ENCODE peak calls at places on chromosomes 1 and 21, in five cellular contexts. One of them, this sample, is unnamed.

GRCh38 chr1:53614231-53615021 is 124.5 kb downstream of the GLIS1 start:
- DNase-seq in psoas muscle: no peak
- DNase-seq in tibial artery: no peak
- DNase-seq in foreskin keratinocyte: no peak
- DNase-seq in fibroblast of pulmonary artery: no peak
- DNase-seq in this sample: no peak

GRCh38 chr1:230270185-230270939 is 155.8 kb downstream of the PGBD5 start:
- DNase-seq in psoas muscle: no peak
- DNase-seq in fibroblast of pulmonary artery: peak; percentile 80
- DNase-seq in foreskin keratinocyte: no peak
- DNase-seq in tibial artery: no peak
- DNase-seq in this sample: no peak

GRCh38 chr1:219445864-219446263 is 167.0 kb downstream of the ZC3H11B start:
- DNase-seq in foreskin keratinocyte: no peak
- DNase-seq in psoas muscle: no peak
- DNase-seq in fibroblast of pulmonary artery: no peak
- DNase-seq in tibial artery: no peak
- DNase-seq in this sample: no peak

GRCh38 chr1:206926286-206926685 is 4.5 kb upstream of the FCMR start:
- DNase-seq in tibial artery: no peak
- DNase-seq in foreskin keratinocyte: no peak
- DNase-seq in fibroblast of pulmonary artery: no peak
- DNase-seq in psoas muscle: no peak
- DNase-seq in this sample: no peak

GRCh38 chr21:36008505-36008904 is 51.8 kb downstream of the SETD4 start:
- DNase-seq in fibroblast of pulmonary artery: no peak
- DNase-seq in psoas muscle: no peak
- DNase-seq in tibial artery: no peak
- DNase-seq in foreskin keratinocyte: no peak
- DNase-seq in this sample: no peak

GRCh38 chr1:19122668-19123067 is 87.4 kb downstream of the UBR4 start:
- DNase-seq in fibroblast of pulmonary artery: peak; percentile 6
- DNase-seq in tibial artery: no peak
- DNase-seq in foreskin keratinocyte: peak; percentile 7
- DNase-seq in psoas muscle: no peak
- DNase-seq in this sample: no peak

GRCh38 chr1:56106551-56107277 is 472.6 kb downstream of the PLPP3 start:
- DNase-seq in psoas muscle: no peak
- DNase-seq in tibial artery: no peak
- DNase-seq in fibroblast of pulmonary artery: no peak
- DNase-seq in foreskin keratinocyte: no peak
- DNase-seq in this sample: no peak

GRCh38 chr1:2526824-2527552 is 592 bp upstream of the PANK4 start:
- DNase-seq in tibial artery: peak; percentile 57
- DNase-seq in fibroblast of pulmonary artery: peak; percentile 24
- DNase-seq in psoas muscle: peak; percentile 59
- DNase-seq in foreskin keratinocyte: peak; percentile 47
- DNase-seq in this sample: no peak

GRCh38 chr1:160853756-160854155 is 8.9 kb downstream of the CD244 start:
- DNase-seq in foreskin keratinocyte: no peak
- DNase-seq in fibroblast of pulmonary artery: no peak
- DNase-seq in tibial artery: no peak
- DNase-seq in psoas muscle: no peak
- DNase-seq in this sample: no peak

GRCh38 chr1:38789498-38790169 is 69.9 kb downstream of the RRAGC start:
- DNase-seq in tibial artery: no peak
- DNase-seq in psoas muscle: no peak
- DNase-seq in fibroblast of pulmonary artery: no peak
- DNase-seq in foreskin keratinocyte: no peak
- DNase-seq in this sample: no peak

GRCh38 chr1:218349365-218350021 is 4.4 kb downstream of the TGFB2 start:
- DNase-seq in psoas muscle: no peak
- DNase-seq in tibial artery: no peak
- DNase-seq in foreskin keratinocyte: no peak
- DNase-seq in fibroblast of pulmonary artery: peak; percentile 24
- DNase-seq in this sample: no peak

GRCh38 chr21:25427828-25428227 is 179.5 kb downstream of the MRPL39 start:
- DNase-seq in psoas muscle: no peak
- DNase-seq in tibial artery: no peak
- DNase-seq in fibroblast of pulmonary artery: no peak
- DNase-seq in foreskin keratinocyte: no peak
- DNase-seq in this sample: no peak

GRCh38 chr1:83693409-83694126 is 305.4 kb downstream of the TTLL7 start:
- DNase-seq in fibroblast of pulmonary artery: peak; percentile 8
- DNase-seq in psoas muscle: no peak
- DNase-seq in tibial artery: no peak
- DNase-seq in foreskin keratinocyte: no peak
- DNase-seq in this sample: no peak

GRCh38 chr1:151416231-151416630 is 16.9 kb downstream of the PSMB4 start:
- DNase-seq in tibial artery: no peak
- DNase-seq in fibroblast of pulmonary artery: peak; percentile 72
- DNase-seq in psoas muscle: peak; percentile 25
- DNase-seq in foreskin keratinocyte: peak; percentile 68
- DNase-seq in this sample: no peak

GRCh38 chr1:56229183-56229582 is 350.2 kb downstream of the PLPP3 start:
- DNase-seq in foreskin keratinocyte: no peak
- DNase-seq in fibroblast of pulmonary artery: no peak
- DNase-seq in tibial artery: no peak
- DNase-seq in psoas muscle: no peak
- DNase-seq in this sample: peak; percentile 54

GRCh38 chr21:41219498-41220207 is 51.7 kb downstream of the BACE2 start:
- DNase-seq in foreskin keratinocyte: no peak
- DNase-seq in fibroblast of pulmonary artery: no peak
- DNase-seq in psoas muscle: no peak
- DNase-seq in tibial artery: no peak
- DNase-seq in this sample: no peak

GRCh38 chr1:206575165-206575893 is 36.9 kb downstream of the EIF2D start:
- DNase-seq in psoas muscle: no peak
- DNase-seq in foreskin keratinocyte: no peak
- DNase-seq in tibial artery: peak; percentile 49
- DNase-seq in fibroblast of pulmonary artery: peak; percentile 98
- DNase-seq in this sample: no peak

GRCh38 chr1:195053478-195053877 is 1554.8 kb downstream of the KCNT2 start:
- DNase-seq in foreskin keratinocyte: no peak
- DNase-seq in psoas muscle: no peak
- DNase-seq in tibial artery: no peak
- DNase-seq in fibroblast of pulmonary artery: no peak
- DNase-seq in this sample: no peak

GRCh38 chr1:207239874-207240273 is 81.6 kb upstream of the CD55 start:
- DNase-seq in fibroblast of pulmonary artery: no peak
- DNase-seq in tibial artery: no peak
- DNase-seq in foreskin keratinocyte: no peak
- DNase-seq in psoas muscle: no peak
- DNase-seq in this sample: no peak

GRCh38 chr1:180533571-180533987 is 25.2 kb upstream of the OVAAL start:
- DNase-seq in psoas muscle: peak; percentile 62
- DNase-seq in fibroblast of pulmonary artery: peak; percentile 67
- DNase-seq in foreskin keratinocyte: no peak
- DNase-seq in tibial artery: peak; percentile 52
- DNase-seq in this sample: peak; percentile 77

GRCh38 chr1:202807367-202807925 is 775 bp downstream of the KDM5B start:
- DNase-seq in fibroblast of pulmonary artery: no peak
- DNase-seq in foreskin keratinocyte: no peak
- DNase-seq in psoas muscle: peak; percentile 27
- DNase-seq in tibial artery: peak; percentile 23
- DNase-seq in this sample: peak; percentile 15

GRCh38 chr1:15799928-15800835 is 7.3 kb downstream of the UQCRHL start:
- DNase-seq in tibial artery: peak; percentile 41
- DNase-seq in foreskin keratinocyte: peak; percentile 90
- DNase-seq in fibroblast of pulmonary artery: no peak
- DNase-seq in psoas muscle: peak; percentile 28
- DNase-seq in this sample: no peak

GRCh38 chr1:244306544-244306943 is 145.2 kb downstream of the ADSS2 start:
- DNase-seq in psoas muscle: no peak
- DNase-seq in tibial artery: no peak
- DNase-seq in foreskin keratinocyte: no peak
- DNase-seq in fibroblast of pulmonary artery: no peak
- DNase-seq in this sample: no peak

GRCh38 chr1:156551066-156551643 is 21.2 kb downstream of the IQGAP3 start:
- DNase-seq in fibroblast of pulmonary artery: no peak
- DNase-seq in psoas muscle: no peak
- DNase-seq in tibial artery: no peak
- DNase-seq in foreskin keratinocyte: no peak
- DNase-seq in this sample: no peak

GRCh38 chr1:169044971-169045370 is 61.5 kb upstream of the ATP1B1 start:
- DNase-seq in fibroblast of pulmonary artery: no peak
- DNase-seq in tibial artery: no peak
- DNase-seq in foreskin keratinocyte: no peak
- DNase-seq in psoas muscle: no peak
- DNase-seq in this sample: no peak

GRCh38 chr1:119080586-119080985 is 59.9 kb downstream of the WARS2 start:
- DNase-seq in fibroblast of pulmonary artery: peak; percentile 93
- DNase-seq in foreskin keratinocyte: peak; percentile 62
- DNase-seq in psoas muscle: peak; percentile 19
- DNase-seq in tibial artery: peak; percentile 46
- DNase-seq in this sample: no peak

GRCh38 chr21:32096411-32096810 is 182.4 kb downstream of the MIS18A start:
- DNase-seq in psoas muscle: no peak
- DNase-seq in fibroblast of pulmonary artery: no peak
- DNase-seq in foreskin keratinocyte: no peak
- DNase-seq in tibial artery: no peak
- DNase-seq in this sample: peak; percentile 42

GRCh38 chr1:108357802-108358201 is 92.3 kb upstream of the NBPF6 start:
- DNase-seq in fibroblast of pulmonary artery: no peak
- DNase-seq in tibial artery: no peak
- DNase-seq in foreskin keratinocyte: no peak
- DNase-seq in psoas muscle: no peak
- DNase-seq in this sample: no peak

GRCh38 chr1:65769621-65770020 is 23.1 kb upstream of the PDE4B start:
- DNase-seq in fibroblast of pulmonary artery: no peak
- DNase-seq in foreskin keratinocyte: no peak
- DNase-seq in psoas muscle: no peak
- DNase-seq in tibial artery: no peak
- DNase-seq in this sample: no peak

GRCh38 chr1:9186082-9186859 is 48.3 kb upstream of the H6PD start:
- DNase-seq in psoas muscle: no peak
- DNase-seq in foreskin keratinocyte: no peak
- DNase-seq in tibial artery: no peak
- DNase-seq in fibroblast of pulmonary artery: peak; percentile 83
- DNase-seq in this sample: no peak

GRCh38 chr1:9183441-9183840 is 51.1 kb upstream of the H6PD start:
- DNase-seq in foreskin keratinocyte: no peak
- DNase-seq in fibroblast of pulmonary artery: no peak
- DNase-seq in tibial artery: no peak
- DNase-seq in psoas muscle: no peak
- DNase-seq in this sample: no peak

GRCh38 chr1:9183898-9184297 is 50.7 kb upstream of the H6PD start:
- DNase-seq in tibial artery: no peak
- DNase-seq in fibroblast of pulmonary artery: no peak
- DNase-seq in foreskin keratinocyte: no peak
- DNase-seq in psoas muscle: no peak
- DNase-seq in this sample: no peak

GRCh38 chr1:9182784-9183257 is 51.8 kb upstream of the H6PD start:
- DNase-seq in psoas muscle: peak; percentile 42
- DNase-seq in fibroblast of pulmonary artery: no peak
- DNase-seq in foreskin keratinocyte: no peak
- DNase-seq in tibial artery: no peak
- DNase-seq in this sample: peak; percentile 18

GRCh38 chr1:9184749-9185148 is 49.8 kb upstream of the H6PD start:
- DNase-seq in fibroblast of pulmonary artery: no peak
- DNase-seq in psoas muscle: no peak
- DNase-seq in tibial artery: no peak
- DNase-seq in foreskin keratinocyte: no peak
- DNase-seq in this sample: no peak
- TF ChIP-seq CTCF in fibroblast of pulmonary artery: no peak
- TF ChIP-seq CTCF in psoas muscle: no peak
- TF ChIP-seq CTCF in tibial artery: no peak
- TF ChIP-seq CTCF in foreskin keratinocyte: no peak
- TF ChIP-seq CTCF in this sample: no peak

DNA sequence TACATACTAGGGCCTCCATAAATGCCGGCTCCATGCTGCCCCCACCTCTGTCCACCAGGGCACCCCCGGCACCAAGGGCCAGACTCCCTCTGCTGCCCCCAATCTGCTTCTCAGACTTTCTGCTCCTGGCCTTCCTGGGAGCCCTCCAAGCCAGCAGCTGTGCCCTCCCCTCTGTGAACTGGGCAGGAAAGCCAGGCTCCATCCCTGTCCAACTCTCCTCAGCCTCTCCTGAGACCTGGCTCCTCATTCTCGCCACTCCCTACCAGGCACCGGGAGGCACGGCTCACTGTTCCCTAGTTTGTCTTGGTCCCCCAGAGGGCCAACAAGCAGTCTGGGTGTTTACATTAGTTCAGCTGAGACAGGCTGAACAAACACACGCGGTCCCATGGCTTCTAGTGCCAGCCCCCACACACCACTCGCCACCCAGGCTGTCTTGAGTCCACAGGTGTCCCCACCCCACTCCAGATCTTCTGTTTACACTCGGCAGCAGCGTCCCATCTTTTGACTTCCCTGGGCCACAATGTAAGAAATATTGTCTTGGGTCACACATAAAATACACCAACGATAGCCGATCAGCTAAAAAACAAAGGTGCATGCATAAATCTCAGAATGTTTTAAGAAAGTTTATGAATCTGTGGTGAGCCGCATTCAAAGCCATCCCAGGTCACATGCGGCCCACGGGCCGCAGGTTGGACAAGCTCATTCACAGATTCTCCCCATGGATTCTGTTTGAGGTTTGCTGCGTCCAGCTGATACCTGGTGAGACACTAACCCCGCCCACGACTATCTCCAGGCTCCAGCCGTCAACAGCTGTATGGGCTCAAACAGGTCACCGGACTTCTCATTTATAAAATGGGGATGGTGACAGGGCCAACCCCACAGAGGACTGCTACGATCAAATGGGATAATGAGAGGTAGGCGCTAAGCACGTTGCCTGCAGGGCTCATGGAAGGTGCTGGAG is 29.5 kb upstream of the ECE1 start:
- DNase-seq in tibial artery: peak; percentile 72
- DNase-seq in foreskin keratinocyte: no peak
- DNase-seq in psoas muscle: no peak
- DNase-seq in fibroblast of pulmonary artery: no peak
- DNase-seq in this sample: no peak
- TF ChIP-seq CTCF in tibial artery: peak; percentile 25
- TF ChIP-seq CTCF in foreskin keratinocyte: no peak
- TF ChIP-seq CTCF in psoas muscle: no peak
- TF ChIP-seq CTCF in fibroblast of pulmonary artery: peak; percentile 6
- TF ChIP-seq CTCF in this sample: no peak

GRCh38 chr1:33137800-33138199 is 44.0 kb downstream of the TRIM62 start:
- DNase-seq in foreskin keratinocyte: no peak
- DNase-seq in fibroblast of pulmonary artery: peak; percentile 54
- DNase-seq in psoas muscle: no peak
- DNase-seq in tibial artery: no peak
- DNase-seq in this sample: peak; percentile 69
- TF ChIP-seq CTCF in foreskin keratinocyte: peak; percentile 61
- TF ChIP-seq CTCF in fibroblast of pulmonary artery: peak; percentile 73
- TF ChIP-seq CTCF in psoas muscle: peak; percentile 31
- TF ChIP-seq CTCF in tibial artery: peak; percentile 20
- TF ChIP-seq CTCF in this sample: peak; percentile 60

DNA sequence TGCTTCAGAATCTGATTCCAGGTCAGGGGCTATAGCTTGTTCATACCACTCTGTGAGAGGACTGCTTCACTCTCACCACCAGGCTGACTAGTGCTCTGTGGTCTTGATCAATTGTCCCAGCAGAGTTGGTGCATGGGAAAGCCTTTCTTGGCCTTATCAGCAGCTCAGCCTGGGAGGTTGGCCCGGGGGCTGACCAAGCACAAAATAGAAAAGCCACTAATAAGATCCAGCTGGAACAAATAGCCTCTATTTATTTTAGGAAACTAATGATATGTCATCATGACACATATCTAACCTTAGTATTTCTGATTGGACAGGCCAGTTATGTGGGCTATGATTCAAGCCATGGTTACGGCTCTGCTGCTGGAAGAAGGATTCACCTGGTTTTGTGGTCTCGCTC is 134.2 kb downstream of the GDAP2 start:
- DNase-seq in foreskin keratinocyte: peak; percentile 86
- DNase-seq in psoas muscle: no peak
- DNase-seq in tibial artery: no peak
- DNase-seq in fibroblast of pulmonary artery: peak; percentile 52
- DNase-seq in this sample: no peak
- TF ChIP-seq CTCF in foreskin keratinocyte: peak; percentile 45
- TF ChIP-seq CTCF in psoas muscle: no peak
- TF ChIP-seq CTCF in tibial artery: no peak
- TF ChIP-seq CTCF in fibroblast of pulmonary artery: peak; percentile 5
- TF ChIP-seq CTCF in this sample: no peak

This sample was measured in endothelial cell.